ENCODE peak calls at places on chromosomes 16 and 17, in nine cellular contexts. J is cardiac muscle cell; Z is body of pancreas; B is tibial nerve; P is Peyer's patch; I is neural progenitor cell; O is CD4-positive, alpha-beta T cell; V is psoas muscle; E is ovary. X is an unnamed sample.
A peak's percentile ranks its signal among the peaks of the same experiment; 100 is the strongest.

GRCh38 chr17:15109608-15110007 is 155.5 kb downstream of the PMP22 start:
- DNase-seq in J (no peak), Z (no peak), B (no peak), P (no peak), I (peak; percentile 41), O (no peak), V (no peak), E (no peak), X (no peak)

GRCh38 chr17:37701424-37702020 is 43.3 kb downstream of the HNF1B start:
- DNase-seq in J (no peak), Z (peak; percentile 77), B (peak; percentile 14), P (peak; percentile 30), I (peak; percentile 39), O (peak; percentile 13), V (no peak), E (no peak), X (no peak)

GRCh38 chr16:969508-970378 is 1.0 kb downstream of the LMF1 start:
- DNase-seq in J (peak; percentile 47), Z (peak; percentile 45), B (no peak), P (no peak), I (no peak), O (no peak), V (peak; percentile 76), E (peak; percentile 41), X (peak; percentile 44)

GRCh38 chr17:38330941-38331411 is 12.8 kb downstream of the GPR179 start:
- DNase-seq in J (no peak), Z (no peak), B (no peak), P (no peak), I (no peak), O (no peak), V (no peak), E (no peak), X (no peak)

GRCh38 chr16:88759245-88759975 is 25.6 kb downstream of the PIEZO1 start:
- DNase-seq in J (peak; percentile 95), Z (no peak), B (peak; percentile 38), P (peak; percentile 64), I (peak; percentile 79), O (peak; percentile 42), V (no peak), E (peak; percentile 57), X (no peak)

GRCh38 chr17:1919206-1919605 is 89.4 kb downstream of the RPA1 start:
- DNase-seq in J (no peak), Z (no peak), B (no peak), P (no peak), I (peak; percentile 67), O (no peak), V (no peak), E (no peak), X (no peak)

GRCh38 chr17:4584125-4584834 is at the start of gene SMTNL2:
- DNase-seq in J (peak; percentile 83), Z (no peak), B (no peak), P (no peak), I (peak; percentile 72), O (no peak), V (peak; percentile 93), E (peak; percentile 82), X (peak; percentile 80)

GRCh38 chr16:69820926-69821541 is 58.9 kb downstream of the WWP2 start:
- DNase-seq in J (no peak), Z (peak; percentile 62), B (no peak), P (no peak), I (no peak), O (no peak), V (peak; percentile 61), E (no peak), X (no peak)

GRCh38 chr17:71055128-71055527 is 885.8 kb downstream of the KCNJ2 start:
- DNase-seq in J (no peak), Z (no peak), B (no peak), P (no peak), I (no peak), O (no peak), V (no peak), E (no peak), X (no peak)
- H3K27ac ChIP-seq in J (no peak overlapping the region), Z (no peak overlapping the region), B (no peak overlapping the region), P (no peak overlapping the region), I (no peak overlapping the region), O (no peak overlapping the region), V (no peak overlapping the region), E (no peak overlapping the region), X (no peak overlapping the region)

GRCh38 chr17:82014432-82014831 is 8.2 kb downstream of the CENPX start:
- DNase-seq in J (no peak), Z (no peak), B (no peak), P (no peak), I (no peak), O (no peak), V (no peak), E (no peak), X (no peak)
- TF ChIP-seq CTCF in J (no peak), Z (no peak), B (no peak), P (no peak), I (no peak), O (no peak), V (no peak), E (no peak), X (no peak)

DNA sequence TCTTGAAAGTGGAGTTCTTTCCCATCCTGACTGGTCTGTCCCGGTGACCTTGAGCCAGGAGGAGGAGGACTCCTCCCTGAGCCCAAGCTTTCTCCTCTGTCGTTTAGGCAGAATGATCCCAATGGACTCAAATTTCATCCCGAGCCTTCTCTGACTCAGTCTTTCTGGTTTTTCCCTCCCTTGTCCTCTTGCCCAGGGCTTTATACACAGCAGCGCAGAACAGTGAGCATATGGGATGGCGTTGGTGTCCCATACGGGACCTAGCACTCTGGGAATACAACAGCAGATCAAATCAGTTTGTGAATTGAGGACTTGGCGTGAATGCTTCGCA is 950 bp upstream of the XYLT1 start:
- DNase-seq in J (no peak), Z (no peak), B (no peak), P (no peak), I (no peak), O (no peak), V (no peak), E (no peak), X (no peak)
- H3K27ac ChIP-seq in J (no peak overlapping the region), Z (peak overlapping the region; percentile 73), B (peak overlapping the region; percentile 84), P (no peak overlapping the region), I (no peak overlapping the region), O (no peak overlapping the region), V (peak overlapping the region; percentile 19), E (peak overlapping the region; percentile 86), X (peak overlapping the region; percentile 73)

DNA sequence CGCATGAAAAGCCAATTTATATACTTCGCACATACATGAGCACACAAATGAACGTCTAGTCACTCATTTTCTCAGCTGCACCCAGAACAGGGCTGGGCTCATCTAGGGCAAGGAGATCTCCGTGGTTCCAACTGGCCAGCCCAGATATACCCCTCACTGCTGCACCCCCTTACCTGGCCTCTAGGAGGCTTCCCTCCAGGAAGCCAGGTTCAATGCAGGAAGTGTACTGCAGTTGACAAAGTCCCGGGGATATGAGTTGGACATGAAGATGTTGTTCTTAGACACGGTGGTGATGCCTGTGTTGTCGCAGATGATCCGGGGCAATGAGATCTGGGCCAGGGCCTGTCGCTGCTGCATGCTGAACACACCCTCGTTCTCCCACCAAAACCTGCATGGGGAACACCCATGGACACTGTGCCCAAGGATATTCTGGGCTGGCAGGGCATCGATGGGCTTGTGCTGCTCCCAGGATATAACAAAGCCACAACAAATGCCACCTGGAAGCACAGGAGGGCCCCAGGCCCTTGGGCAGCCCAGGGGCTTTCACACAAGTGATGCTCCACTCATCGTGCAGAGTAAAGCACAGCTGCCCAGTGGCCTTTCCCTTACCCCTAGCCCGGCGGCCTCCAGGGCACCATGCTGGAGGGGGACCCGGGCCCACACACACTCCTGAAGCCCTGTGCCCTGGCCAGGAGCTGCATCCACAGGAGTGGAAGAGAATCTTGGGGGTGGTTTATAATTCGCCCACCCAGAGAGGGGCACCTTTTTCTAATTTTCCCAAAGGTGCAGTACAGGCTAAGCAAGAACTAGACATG is 10.1 kb downstream of the MPO start:
- DNase-seq in J (no peak), Z (no peak), B (no peak), P (no peak), I (no peak), O (no peak), V (no peak), E (no peak), X (no peak)
- TF ChIP-seq CTCF in J (peak; percentile 13), Z (no peak), B (no peak), P (no peak), I (peak; percentile 32), O (no peak), V (no peak), E (no peak), X (no peak)

DNA sequence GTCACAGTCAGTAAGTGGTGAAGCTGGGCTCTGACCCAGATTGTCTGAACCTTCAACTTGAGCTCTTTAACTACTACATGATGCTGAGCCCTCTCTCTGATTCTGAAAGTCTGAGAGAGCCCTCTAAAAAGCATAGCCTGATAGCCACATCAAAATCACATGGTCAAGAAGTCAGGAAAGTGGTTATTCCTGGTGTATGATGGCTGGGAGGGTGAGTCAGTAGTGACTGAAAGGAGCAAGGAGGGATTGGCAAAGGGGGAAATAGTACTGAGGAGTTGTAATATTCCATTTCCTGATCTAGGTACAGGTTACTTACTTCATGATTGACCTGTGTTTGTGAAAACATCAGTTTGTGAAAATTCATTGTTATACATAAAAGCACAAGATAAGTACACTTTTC is 89.1 kb downstream of the SSH2 start:
- DNase-seq in J (no peak), Z (no peak), B (no peak), P (no peak), I (no peak), O (no peak), V (no peak), E (no peak), X (no peak)
- H3K27ac ChIP-seq in J (no peak overlapping the region), Z (no peak overlapping the region), B (no peak overlapping the region), P (no peak overlapping the region), I (no peak overlapping the region), O (no peak overlapping the region), V (peak overlapping the region; percentile 58), E (no peak overlapping the region), X (no peak overlapping the region)